ENCODE peak calls at places on chromosome 11, in six cellular contexts. One of them, this sample, is unnamed.
A peak's percentile ranks its signal among the peaks of the same experiment; 100 is the strongest.

GRCh38 chr11:45802531-45803317 is 2.2 kb upstream of the SLC35C1 start:
- DNase-seq in mucosa of descending colon: no peak
- DNase-seq in cardiac muscle cell: no peak
- DNase-seq in CD8-positive, alpha-beta T cell: no peak
- DNase-seq in right lobe of liver: no peak
- DNase-seq in heart left ventricle: no peak
- DNase-seq in this sample: no peak

GRCh38 chr11:77395460-77396175 is 78.3 kb downstream of the PAK1 start:
- DNase-seq in mucosa of descending colon: no peak
- DNase-seq in cardiac muscle cell: peak; percentile 35
- DNase-seq in CD8-positive, alpha-beta T cell: no peak
- DNase-seq in right lobe of liver: no peak
- DNase-seq in heart left ventricle: no peak
- DNase-seq in this sample: no peak

GRCh38 chr11:123298488-123299447 is 103.7 kb upstream of the CLMP start:
- DNase-seq in mucosa of descending colon: no peak
- DNase-seq in cardiac muscle cell: no peak
- DNase-seq in CD8-positive, alpha-beta T cell: no peak
- DNase-seq in right lobe of liver: no peak
- DNase-seq in heart left ventricle: no peak
- DNase-seq in this sample: no peak

GRCh38 chr11:60950933-60951610 is 904 bp downstream of the SLC15A3 start:
- DNase-seq in mucosa of descending colon: peak; percentile 65
- DNase-seq in cardiac muscle cell: no peak
- DNase-seq in CD8-positive, alpha-beta T cell: peak; percentile 47
- DNase-seq in right lobe of liver: peak; percentile 48
- DNase-seq in heart left ventricle: no peak
- DNase-seq in this sample: no peak

GRCh38 chr11:43573233-43573632 is 107.3 kb upstream of the HSD17B12 start:
- DNase-seq in mucosa of descending colon: no peak
- DNase-seq in cardiac muscle cell: peak; percentile 78
- DNase-seq in CD8-positive, alpha-beta T cell: no peak
- DNase-seq in right lobe of liver: no peak
- DNase-seq in heart left ventricle: no peak
- DNase-seq in this sample: no peak

GRCh38 chr11:963852-964251 is 38.2 kb downstream of the AP2A2 start:
- DNase-seq in mucosa of descending colon: no peak
- DNase-seq in cardiac muscle cell: no peak
- DNase-seq in CD8-positive, alpha-beta T cell: no peak
- DNase-seq in right lobe of liver: no peak
- DNase-seq in heart left ventricle: no peak
- DNase-seq in this sample: no peak

GRCh38 chr11:32775908-32776307 is 18.6 kb downstream of the CCDC73 start:
- DNase-seq in mucosa of descending colon: no peak
- DNase-seq in cardiac muscle cell: no peak
- DNase-seq in CD8-positive, alpha-beta T cell: no peak
- DNase-seq in right lobe of liver: no peak
- DNase-seq in heart left ventricle: no peak
- DNase-seq in this sample: no peak

GRCh38 chr11:34345012-34345804 is 12.6 kb downstream of the ABTB2 start:
- DNase-seq in mucosa of descending colon: no peak
- DNase-seq in cardiac muscle cell: no peak
- DNase-seq in CD8-positive, alpha-beta T cell: no peak
- DNase-seq in right lobe of liver: peak; percentile 83
- DNase-seq in heart left ventricle: peak; percentile 58
- DNase-seq in this sample: peak; percentile 27

GRCh38 chr11:113373981-113374560 is 13.5 kb upstream of the ANKK1 start:
- DNase-seq in mucosa of descending colon: no peak
- DNase-seq in cardiac muscle cell: no peak
- DNase-seq in CD8-positive, alpha-beta T cell: no peak
- DNase-seq in right lobe of liver: no peak
- DNase-seq in heart left ventricle: no peak
- DNase-seq in this sample: no peak

GRCh38 chr11:107744736-107745135 is 32.9 kb upstream of the SLN start:
- DNase-seq in mucosa of descending colon: no peak
- DNase-seq in cardiac muscle cell: no peak
- DNase-seq in CD8-positive, alpha-beta T cell: no peak
- DNase-seq in right lobe of liver: no peak
- DNase-seq in heart left ventricle: no peak
- DNase-seq in this sample: no peak

GRCh38 chr11:115287266-115287665 is 216.9 kb downstream of the CADM1 start:
- DNase-seq in mucosa of descending colon: no peak
- DNase-seq in cardiac muscle cell: no peak
- DNase-seq in CD8-positive, alpha-beta T cell: no peak
- DNase-seq in right lobe of liver: no peak
- DNase-seq in heart left ventricle: no peak
- DNase-seq in this sample: no peak

GRCh38 chr11:133834399-133835257 is 10.7 kb downstream of the SPATA19 start:
- DNase-seq in mucosa of descending colon: no peak
- DNase-seq in cardiac muscle cell: no peak
- DNase-seq in CD8-positive, alpha-beta T cell: no peak
- DNase-seq in right lobe of liver: no peak
- DNase-seq in heart left ventricle: no peak
- DNase-seq in this sample: no peak

GRCh38 chr11:102843474-102843873 is at the start of gene MMP3:
- DNase-seq in mucosa of descending colon: no peak
- DNase-seq in cardiac muscle cell: no peak
- DNase-seq in CD8-positive, alpha-beta T cell: no peak
- DNase-seq in right lobe of liver: no peak
- DNase-seq in heart left ventricle: no peak
- DNase-seq in this sample: no peak

GRCh38 chr11:10314199-10315072 is 9.6 kb downstream of the ADM start:
- DNase-seq in mucosa of descending colon: no peak
- DNase-seq in cardiac muscle cell: peak; percentile 70
- DNase-seq in CD8-positive, alpha-beta T cell: peak; percentile 11
- DNase-seq in right lobe of liver: no peak
- DNase-seq in heart left ventricle: no peak
- DNase-seq in this sample: no peak

GRCh38 chr11:16978021-16978370 is 36.2 kb downstream of the PLEKHA7 start:
- DNase-seq in mucosa of descending colon: no peak
- DNase-seq in cardiac muscle cell: no peak
- DNase-seq in CD8-positive, alpha-beta T cell: no peak
- DNase-seq in right lobe of liver: no peak
- DNase-seq in heart left ventricle: no peak
- DNase-seq in this sample: no peak

GRCh38 chr11:131099013-131099412 is 182.7 kb upstream of the SNX19 start:
- DNase-seq in mucosa of descending colon: no peak
- DNase-seq in cardiac muscle cell: no peak
- DNase-seq in CD8-positive, alpha-beta T cell: no peak
- DNase-seq in right lobe of liver: no peak
- DNase-seq in heart left ventricle: no peak
- DNase-seq in this sample: no peak

GRCh38 chr11:47715082-47715669 is at the start of gene AGBL2:
- DNase-seq in mucosa of descending colon: peak; percentile 91
- DNase-seq in cardiac muscle cell: peak; percentile 73
- DNase-seq in CD8-positive, alpha-beta T cell: peak; percentile 86
- DNase-seq in right lobe of liver: peak; percentile 77
- DNase-seq in heart left ventricle: peak; percentile 75
- DNase-seq in this sample: no peak

GRCh38 chr11:1881442-1882264 is 10.0 kb downstream of the PRR33 start:
- DNase-seq in mucosa of descending colon: peak; percentile 58
- DNase-seq in cardiac muscle cell: no peak
- DNase-seq in CD8-positive, alpha-beta T cell: peak; percentile 10
- DNase-seq in right lobe of liver: no peak
- DNase-seq in heart left ventricle: peak; percentile 75
- DNase-seq in this sample: no peak

GRCh38 chr11:91261513-91261912 is 963.1 kb upstream of the FAT3 start:
- DNase-seq in mucosa of descending colon: no peak
- DNase-seq in cardiac muscle cell: peak; percentile 3
- DNase-seq in CD8-positive, alpha-beta T cell: no peak
- DNase-seq in right lobe of liver: no peak
- DNase-seq in heart left ventricle: no peak
- DNase-seq in this sample: no peak

GRCh38 chr11:16737860-16738197 is 618 bp upstream of the C11orf58 start:
- DNase-seq in mucosa of descending colon: no peak
- DNase-seq in cardiac muscle cell: peak; percentile 27
- DNase-seq in CD8-positive, alpha-beta T cell: no peak
- DNase-seq in right lobe of liver: no peak
- DNase-seq in heart left ventricle: no peak
- DNase-seq in this sample: no peak

GRCh38 chr11:76207642-76208378 is 1.5 kb upstream of the WNT11 start:
- DNase-seq in mucosa of descending colon: peak; percentile 85
- DNase-seq in cardiac muscle cell: peak; percentile 90
- DNase-seq in CD8-positive, alpha-beta T cell: peak; percentile 81
- DNase-seq in right lobe of liver: peak; percentile 79
- DNase-seq in heart left ventricle: peak; percentile 80
- DNase-seq in this sample: peak; percentile 15

GRCh38 chr11:101817536-101817935 is 97.3 kb upstream of the CEP126 start:
- DNase-seq in mucosa of descending colon: no peak
- DNase-seq in cardiac muscle cell: no peak
- DNase-seq in CD8-positive, alpha-beta T cell: no peak
- DNase-seq in right lobe of liver: no peak
- DNase-seq in heart left ventricle: no peak
- DNase-seq in this sample: no peak

GRCh38 chr11:78902771-78903507 is 328.3 kb upstream of the NARS2 start:
- DNase-seq in mucosa of descending colon: no peak
- DNase-seq in cardiac muscle cell: no peak
- DNase-seq in CD8-positive, alpha-beta T cell: no peak
- DNase-seq in right lobe of liver: no peak
- DNase-seq in heart left ventricle: no peak
- DNase-seq in this sample: no peak

GRCh38 chr11:100800202-100800601 is 113.1 kb downstream of the ARHGAP42 start:
- DNase-seq in mucosa of descending colon: no peak
- DNase-seq in cardiac muscle cell: no peak
- DNase-seq in CD8-positive, alpha-beta T cell: no peak
- DNase-seq in right lobe of liver: no peak
- DNase-seq in heart left ventricle: no peak
- DNase-seq in this sample: no peak

GRCh38 chr11:67516806-67517205 is 6.4 kb downstream of the CABP2 start:
- DNase-seq in mucosa of descending colon: peak; percentile 40
- DNase-seq in cardiac muscle cell: no peak
- DNase-seq in CD8-positive, alpha-beta T cell: no peak
- DNase-seq in right lobe of liver: no peak
- DNase-seq in heart left ventricle: no peak
- DNase-seq in this sample: no peak

GRCh38 chr11:72233056-72233772 is 8.6 kb downstream of the INPPL1 start:
- DNase-seq in mucosa of descending colon: no peak
- DNase-seq in cardiac muscle cell: no peak
- DNase-seq in CD8-positive, alpha-beta T cell: no peak
- DNase-seq in right lobe of liver: no peak
- DNase-seq in heart left ventricle: no peak
- DNase-seq in this sample: no peak

GRCh38 chr11:111386611-111387150 is 7.6 kb upstream of the POU2AF1 start:
- DNase-seq in mucosa of descending colon: no peak
- DNase-seq in cardiac muscle cell: no peak
- DNase-seq in CD8-positive, alpha-beta T cell: no peak
- DNase-seq in right lobe of liver: no peak
- DNase-seq in heart left ventricle: no peak
- DNase-seq in this sample: no peak

GRCh38 chr11:9264381-9265210 is 554 bp downstream of the DENND5A start:
- DNase-seq in mucosa of descending colon: peak; percentile 67
- DNase-seq in cardiac muscle cell: peak; percentile 56
- DNase-seq in CD8-positive, alpha-beta T cell: peak; percentile 34
- DNase-seq in right lobe of liver: peak; percentile 51
- DNase-seq in heart left ventricle: peak; percentile 80
- DNase-seq in this sample: no peak

GRCh38 chr11:1896895-1897294 is 5.2 kb upstream of the PRR33 start:
- DNase-seq in mucosa of descending colon: no peak
- DNase-seq in cardiac muscle cell: no peak
- DNase-seq in CD8-positive, alpha-beta T cell: no peak
- DNase-seq in right lobe of liver: no peak
- DNase-seq in heart left ventricle: no peak
- DNase-seq in this sample: no peak

GRCh38 chr11:70849031-70849430 is 403.3 kb downstream of the SHANK2 start:
- DNase-seq in mucosa of descending colon: no peak
- DNase-seq in cardiac muscle cell: no peak
- DNase-seq in CD8-positive, alpha-beta T cell: no peak
- DNase-seq in right lobe of liver: no peak
- DNase-seq in heart left ventricle: no peak
- DNase-seq in this sample: no peak

GRCh38 chr11:128691802-128692749 is 1.8 kb upstream of the FLI1 start:
- DNase-seq in mucosa of descending colon: no peak
- DNase-seq in cardiac muscle cell: no peak
- DNase-seq in CD8-positive, alpha-beta T cell: no peak
- DNase-seq in right lobe of liver: no peak
- DNase-seq in heart left ventricle: no peak
- DNase-seq in this sample: no peak
- H3K4me3 ChIP-seq in mucosa of descending colon: no peak overlapping the region
- H3K4me3 ChIP-seq in cardiac muscle cell: no peak overlapping the region
- H3K4me3 ChIP-seq in CD8-positive, alpha-beta T cell: peak overlapping the region; percentile 95
- H3K4me3 ChIP-seq in right lobe of liver: peak overlapping the region; percentile 58
- H3K4me3 ChIP-seq in heart left ventricle: peak overlapping the region; percentile 80
- H3K4me3 ChIP-seq in this sample: no peak overlapping the region

DNA sequence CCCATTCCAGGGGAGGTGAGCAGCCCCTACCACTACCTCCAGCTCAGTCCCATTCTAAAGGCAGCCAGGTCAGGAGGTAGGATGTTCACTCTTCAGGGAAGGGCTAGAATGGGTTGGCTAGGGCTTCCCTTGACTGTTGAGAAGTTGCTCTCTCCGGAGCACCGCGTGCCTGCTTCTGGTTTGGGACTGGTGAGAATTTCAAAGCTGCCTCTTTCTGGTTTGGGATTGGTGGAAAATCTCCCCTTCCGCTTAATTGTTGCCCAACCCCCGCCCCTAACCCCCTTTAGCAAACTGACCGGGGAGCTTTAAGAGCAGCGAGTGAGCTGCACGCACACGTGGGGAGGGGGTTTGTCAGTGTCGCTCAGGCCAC is 689 bp downstream of the USP2 start:
- DNase-seq in mucosa of descending colon: no peak
- DNase-seq in cardiac muscle cell: peak; percentile 62
- DNase-seq in CD8-positive, alpha-beta T cell: no peak
- DNase-seq in right lobe of liver: no peak
- DNase-seq in heart left ventricle: no peak
- DNase-seq in this sample: no peak
- H3K4me3 ChIP-seq in mucosa of descending colon: no peak overlapping the region
- H3K4me3 ChIP-seq in cardiac muscle cell: peak overlapping the region; percentile 50
- H3K4me3 ChIP-seq in CD8-positive, alpha-beta T cell: peak overlapping the region; percentile 80
- H3K4me3 ChIP-seq in right lobe of liver: peak overlapping the region; percentile 42
- H3K4me3 ChIP-seq in heart left ventricle: peak overlapping the region; percentile 48
- H3K4me3 ChIP-seq in this sample: peak overlapping the region; percentile 59

GRCh38 chr11:117314840-117315239 is 1.2 kb downstream of the BACE1 start:
- DNase-seq in mucosa of descending colon: no peak
- DNase-seq in cardiac muscle cell: no peak
- DNase-seq in CD8-positive, alpha-beta T cell: no peak
- DNase-seq in right lobe of liver: peak; percentile 28
- DNase-seq in heart left ventricle: no peak
- DNase-seq in this sample: no peak
- H3K4me3 ChIP-seq in mucosa of descending colon: no peak overlapping the region
- H3K4me3 ChIP-seq in cardiac muscle cell: peak overlapping the region; percentile 98
- H3K4me3 ChIP-seq in CD8-positive, alpha-beta T cell: no peak overlapping the region
- H3K4me3 ChIP-seq in right lobe of liver: peak overlapping the region; percentile 82
- H3K4me3 ChIP-seq in heart left ventricle: peak overlapping the region; percentile 93
- H3K4me3 ChIP-seq in this sample: peak overlapping the region; percentile 75

DNA sequence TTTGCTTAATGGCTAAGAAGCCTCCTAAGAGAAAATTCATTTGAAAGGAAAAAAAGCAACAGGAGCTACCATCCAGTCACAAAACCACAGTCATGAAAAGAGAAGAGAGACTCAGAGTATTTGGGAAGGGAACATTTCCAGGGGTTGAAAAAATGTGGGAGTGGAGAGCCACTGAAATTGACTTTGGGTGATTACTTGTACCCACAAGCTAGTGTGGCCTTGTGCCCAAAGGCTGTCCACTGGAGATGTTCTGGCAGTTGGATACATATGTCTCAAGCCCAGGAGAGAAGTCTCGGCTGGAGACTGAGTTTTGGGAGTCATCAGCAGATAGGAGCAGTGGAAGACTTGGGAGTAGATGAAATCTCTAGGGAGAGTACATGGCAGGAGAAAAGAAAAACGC is 3.2 kb upstream of the APOA5 start:
- DNase-seq in mucosa of descending colon: no peak
- DNase-seq in cardiac muscle cell: no peak
- DNase-seq in CD8-positive, alpha-beta T cell: no peak
- DNase-seq in right lobe of liver: no peak
- DNase-seq in heart left ventricle: no peak
- DNase-seq in this sample: no peak
- H3K4me3 ChIP-seq in mucosa of descending colon: no peak overlapping the region
- H3K4me3 ChIP-seq in cardiac muscle cell: no peak overlapping the region
- H3K4me3 ChIP-seq in CD8-positive, alpha-beta T cell: no peak overlapping the region
- H3K4me3 ChIP-seq in right lobe of liver: no peak overlapping the region
- H3K4me3 ChIP-seq in heart left ventricle: no peak overlapping the region
- H3K4me3 ChIP-seq in this sample: no peak overlapping the region